ENCODE peak calls at places on chromosomes 13 and 19, in six cellular contexts. One of them, this sample, is unnamed.

GRCh38 chr13:97328222-97328790 is 105.7 kb upstream of the RAP2A start:
- DNase-seq in Peyer's patch: no peak
- DNase-seq in fibroblast of lung: peak
- DNase-seq in A549: peak
- DNase-seq in cardiac muscle cell: peak
- DNase-seq in GM23248: peak
- DNase-seq in this sample: no peak

GRCh38 chr19:17327068-17327653 is 7.5 kb downstream of the ANO8 start:
- DNase-seq in Peyer's patch: no peak
- DNase-seq in fibroblast of lung: no peak
- DNase-seq in A549: no peak
- DNase-seq in cardiac muscle cell: no peak
- DNase-seq in GM23248: no peak
- DNase-seq in this sample: no peak

GRCh38 chr13:42027286-42027685 is 21.2 kb upstream of the DGKH start:
- DNase-seq in Peyer's patch: no peak
- DNase-seq in fibroblast of lung: no peak
- DNase-seq in A549: no peak
- DNase-seq in cardiac muscle cell: no peak
- DNase-seq in GM23248: no peak
- DNase-seq in this sample: no peak

GRCh38 chr13:57191667-57192066 is 24.7 kb downstream of the PRR20E start:
- DNase-seq in Peyer's patch: no peak
- DNase-seq in fibroblast of lung: no peak
- DNase-seq in A549: no peak
- DNase-seq in cardiac muscle cell: no peak
- DNase-seq in GM23248: no peak
- DNase-seq in this sample: no peak

GRCh38 chr19:6232567-6232966 is 47.2 kb downstream of the MLLT1 start:
- DNase-seq in Peyer's patch: no peak
- DNase-seq in fibroblast of lung: peak
- DNase-seq in A549: no peak
- DNase-seq in cardiac muscle cell: peak
- DNase-seq in GM23248: peak
- DNase-seq in this sample: no peak

GRCh38 chr13:38888309-38888708 is 102.3 kb downstream of the STOML3 start:
- DNase-seq in Peyer's patch: no peak
- DNase-seq in fibroblast of lung: peak
- DNase-seq in A549: no peak
- DNase-seq in cardiac muscle cell: peak
- DNase-seq in GM23248: peak
- DNase-seq in this sample: no peak

GRCh38 chr13:41049480-41049879 is 11.8 kb upstream of the WBP4 start:
- DNase-seq in Peyer's patch: no peak
- DNase-seq in fibroblast of lung: no peak
- DNase-seq in A549: no peak
- DNase-seq in cardiac muscle cell: no peak
- DNase-seq in GM23248: peak
- DNase-seq in this sample: no peak

GRCh38 chr13:23392313-23392712 is 41.2 kb downstream of the SACS start:
- DNase-seq in Peyer's patch: no peak
- DNase-seq in fibroblast of lung: no peak
- DNase-seq in A549: no peak
- DNase-seq in cardiac muscle cell: no peak
- DNase-seq in GM23248: peak
- DNase-seq in this sample: no peak

GRCh38 chr13:112686987-112687386 is 2.9 kb upstream of the ATP11A start:
- DNase-seq in Peyer's patch: no peak
- DNase-seq in fibroblast of lung: no peak
- DNase-seq in A549: no peak
- DNase-seq in cardiac muscle cell: no peak
- DNase-seq in GM23248: no peak
- DNase-seq in this sample: no peak

GRCh38 chr13:48448963-48449614 is 36.2 kb upstream of the LPAR6 start:
- DNase-seq in Peyer's patch: no peak
- DNase-seq in fibroblast of lung: peak
- DNase-seq in A549: no peak
- DNase-seq in cardiac muscle cell: peak
- DNase-seq in GM23248: peak
- DNase-seq in this sample: no peak

GRCh38 chr19:28737021-28737525 is 475.9 kb downstream of the UQCRFS1 start:
- DNase-seq in Peyer's patch: no peak
- DNase-seq in fibroblast of lung: peak
- DNase-seq in A549: peak
- DNase-seq in cardiac muscle cell: peak
- DNase-seq in GM23248: peak
- DNase-seq in this sample: no peak

GRCh38 chr13:62139597-62139996 is 723.9 kb upstream of the PCDH20 start:
- DNase-seq in Peyer's patch: no peak
- DNase-seq in fibroblast of lung: no peak
- DNase-seq in A549: no peak
- DNase-seq in cardiac muscle cell: no peak
- DNase-seq in GM23248: no peak
- DNase-seq in this sample: no peak

GRCh38 chr13:31225180-31225579 is 25.4 kb downstream of the B3GLCT start:
- DNase-seq in Peyer's patch: no peak
- DNase-seq in fibroblast of lung: no peak
- DNase-seq in A549: no peak
- DNase-seq in cardiac muscle cell: no peak
- DNase-seq in GM23248: no peak
- DNase-seq in this sample: no peak

GRCh38 chr13:31225998-31226675 is 26.4 kb downstream of the B3GLCT start:
- DNase-seq in Peyer's patch: no peak
- DNase-seq in fibroblast of lung: no peak
- DNase-seq in A549: no peak
- DNase-seq in cardiac muscle cell: no peak
- DNase-seq in GM23248: no peak
- DNase-seq in this sample: no peak

GRCh38 chr13:31223640-31224039 is 23.9 kb downstream of the B3GLCT start:
- DNase-seq in Peyer's patch: no peak
- DNase-seq in fibroblast of lung: no peak
- DNase-seq in A549: no peak
- DNase-seq in cardiac muscle cell: peak
- DNase-seq in GM23248: no peak
- DNase-seq in this sample: no peak

GRCh38 chr13:31223215-31223614 is 23.4 kb downstream of the B3GLCT start:
- DNase-seq in Peyer's patch: no peak
- DNase-seq in fibroblast of lung: no peak
- DNase-seq in A549: no peak
- DNase-seq in cardiac muscle cell: no peak
- DNase-seq in GM23248: no peak
- DNase-seq in this sample: no peak

DNA sequence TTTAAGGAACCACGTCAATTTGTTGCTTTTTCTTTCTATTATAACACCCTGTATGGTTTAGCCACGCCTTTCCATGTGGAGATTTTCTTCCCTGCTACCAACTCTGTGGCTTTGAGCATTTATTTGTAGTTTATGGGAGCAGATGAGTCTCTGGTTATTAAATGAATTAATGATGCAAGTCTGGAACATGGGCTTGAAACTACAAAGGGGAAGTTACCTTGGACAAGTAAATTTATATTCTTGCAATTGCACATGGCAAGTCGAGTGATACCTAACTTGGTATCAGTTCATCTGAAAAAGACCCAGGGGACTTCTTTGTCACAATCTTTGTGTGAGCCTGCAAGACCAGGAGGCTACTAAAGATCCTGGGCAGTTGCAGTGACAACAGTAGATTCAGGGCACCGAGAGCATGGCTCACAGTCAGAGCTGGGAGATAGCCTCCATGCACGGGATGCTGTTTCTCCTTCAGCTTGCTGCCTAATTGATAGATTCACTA is 24.4 kb downstream of the B3GLCT start:
- DNase-seq in Peyer's patch: no peak
- DNase-seq in fibroblast of lung: no peak
- DNase-seq in A549: no peak
- DNase-seq in cardiac muscle cell: no peak
- DNase-seq in GM23248: no peak
- DNase-seq in this sample: no peak
- H3K27ac ChIP-seq in Peyer's patch: no peak
- H3K27ac ChIP-seq in fibroblast of lung: no peak
- H3K27ac ChIP-seq in A549: no peak
- H3K27ac ChIP-seq in cardiac muscle cell: no peak
- H3K27ac ChIP-seq in GM23248: no peak
- H3K27ac ChIP-seq in this sample: no peak

GRCh38 chr19:45177817-45178261 is at the start of gene TRAPPC6A:
- DNase-seq in Peyer's patch: no peak
- DNase-seq in fibroblast of lung: peak
- DNase-seq in A549: peak
- DNase-seq in cardiac muscle cell: no peak
- DNase-seq in GM23248: peak
- DNase-seq in this sample: no peak
- H3K27ac ChIP-seq in Peyer's patch: peak
- H3K27ac ChIP-seq in fibroblast of lung: peak
- H3K27ac ChIP-seq in A549: peak
- H3K27ac ChIP-seq in cardiac muscle cell: peak
- H3K27ac ChIP-seq in GM23248: peak
- H3K27ac ChIP-seq in this sample: peak

GRCh38 chr13:33757713-33758112 is 60.2 kb upstream of the RFC3 start:
- DNase-seq in Peyer's patch: no peak
- DNase-seq in fibroblast of lung: no peak
- DNase-seq in A549: no peak
- DNase-seq in cardiac muscle cell: no peak
- DNase-seq in GM23248: no peak
- DNase-seq in this sample: no peak

GRCh38 chr13:33756929-33757328 is 61.0 kb upstream of the RFC3 start:
- DNase-seq in Peyer's patch: no peak
- DNase-seq in fibroblast of lung: no peak
- DNase-seq in A549: no peak
- DNase-seq in cardiac muscle cell: no peak
- DNase-seq in GM23248: no peak
- DNase-seq in this sample: no peak

GRCh38 chr13:33761744-33762143 is 56.2 kb upstream of the RFC3 start:
- DNase-seq in Peyer's patch: no peak
- DNase-seq in fibroblast of lung: no peak
- DNase-seq in A549: peak
- DNase-seq in cardiac muscle cell: peak
- DNase-seq in GM23248: peak
- DNase-seq in this sample: no peak

GRCh38 chr13:33763021-33763420 is 54.9 kb upstream of the RFC3 start:
- DNase-seq in Peyer's patch: no peak
- DNase-seq in fibroblast of lung: no peak
- DNase-seq in A549: no peak
- DNase-seq in cardiac muscle cell: peak
- DNase-seq in GM23248: peak
- DNase-seq in this sample: no peak

DNA sequence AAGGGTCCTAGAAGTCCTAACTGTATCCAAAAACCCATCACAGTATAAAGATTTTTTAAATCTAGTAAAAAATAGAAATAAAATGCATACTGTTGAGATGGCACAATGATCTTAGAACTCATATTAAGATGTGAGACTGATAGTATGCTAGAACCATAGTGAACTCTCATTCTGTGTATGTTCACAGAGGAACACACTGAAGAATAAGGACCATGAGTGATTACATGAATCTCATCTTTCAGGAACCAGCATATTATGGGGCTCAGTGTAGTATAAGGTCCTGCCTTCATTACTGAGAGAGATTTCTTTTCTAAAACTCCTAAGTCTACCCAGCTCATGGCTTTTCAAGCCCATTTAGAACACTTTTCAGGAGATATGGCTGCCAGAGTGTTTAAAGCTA is 59.8 kb upstream of the RFC3 start:
- DNase-seq in Peyer's patch: no peak
- DNase-seq in fibroblast of lung: no peak
- DNase-seq in A549: no peak
- DNase-seq in cardiac muscle cell: no peak
- DNase-seq in GM23248: no peak
- DNase-seq in this sample: no peak
- H3K27ac ChIP-seq in Peyer's patch: no peak
- H3K27ac ChIP-seq in fibroblast of lung: no peak
- H3K27ac ChIP-seq in A549: no peak
- H3K27ac ChIP-seq in cardiac muscle cell: no peak
- H3K27ac ChIP-seq in GM23248: no peak
- H3K27ac ChIP-seq in this sample: no peak

DNA sequence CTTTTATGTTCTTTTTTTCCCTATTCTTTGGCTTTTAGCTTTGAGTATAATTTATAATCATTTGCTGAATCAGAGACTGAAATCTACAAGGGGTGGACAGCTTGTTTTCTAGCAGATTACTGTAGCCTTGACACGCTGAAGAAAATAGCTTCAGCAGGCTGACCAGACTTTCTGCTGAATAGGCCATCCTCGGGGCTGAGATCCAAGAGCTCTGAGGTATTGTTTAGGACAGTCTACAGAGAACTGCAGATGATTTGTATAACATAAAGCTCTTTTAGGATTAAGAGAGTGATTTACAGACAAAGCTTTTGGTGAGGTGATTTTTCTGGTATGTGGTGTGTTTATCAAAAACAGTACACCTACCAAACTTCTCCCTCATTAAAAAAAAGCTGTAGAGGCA is 16.8 kb downstream of the POLR1D start:
- DNase-seq in Peyer's patch: no peak
- DNase-seq in fibroblast of lung: peak
- DNase-seq in A549: no peak
- DNase-seq in cardiac muscle cell: peak
- DNase-seq in GM23248: peak
- DNase-seq in this sample: no peak
- H3K27ac ChIP-seq in Peyer's patch: no peak
- H3K27ac ChIP-seq in fibroblast of lung: no peak
- H3K27ac ChIP-seq in A549: no peak
- H3K27ac ChIP-seq in cardiac muscle cell: no peak
- H3K27ac ChIP-seq in GM23248: peak
- H3K27ac ChIP-seq in this sample: peak

DNA sequence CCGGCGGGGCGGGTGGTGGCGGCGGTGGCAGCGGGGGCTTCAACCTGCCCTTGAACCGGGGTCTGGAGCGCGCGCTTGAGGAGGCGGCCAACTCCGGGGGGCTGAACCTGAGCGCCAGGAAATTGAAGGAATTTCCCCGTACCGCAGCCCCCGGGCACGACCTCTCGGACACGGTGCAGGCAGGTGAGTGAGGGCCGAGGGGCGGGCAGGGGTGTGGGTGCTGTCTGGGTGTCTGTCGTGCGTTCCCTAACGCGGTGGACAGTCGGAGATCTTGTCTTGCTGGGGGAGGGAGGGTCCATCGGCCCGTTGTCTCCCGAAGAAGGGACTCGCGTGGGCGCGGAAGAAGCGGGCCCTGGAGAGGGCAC is 533 bp downstream of the LRCH1 start:
- DNase-seq in Peyer's patch: no peak
- DNase-seq in fibroblast of lung: no peak
- DNase-seq in A549: no peak
- DNase-seq in cardiac muscle cell: no peak
- DNase-seq in GM23248: no peak
- DNase-seq in this sample: no peak
- H3K27ac ChIP-seq in Peyer's patch: peak
- H3K27ac ChIP-seq in fibroblast of lung: peak
- H3K27ac ChIP-seq in A549: peak
- H3K27ac ChIP-seq in cardiac muscle cell: peak
- H3K27ac ChIP-seq in GM23248: peak
- H3K27ac ChIP-seq in this sample: peak

This sample was measured in ovary.